ENCODE peak calls at places on chromosomes 4 and X, in five cellular contexts. L is H1, X is HepG2, Y is HCT116, B is GM12878. R is an unnamed sample.

GRCh38 chrX:12554206-12554605 is 237.0 kb upstream of the PRPS2 start:
- DNase-seq in X (no peak), Y (no peak), L (no peak), B (no peak), R (no peak)

GRCh38 chr4:10656988-10657387 is 27.6 kb downstream of the CLNK start:
- DNase-seq in X (no peak), Y (peak), B (no peak), L (no peak), R (no peak)

GRCh38 chr4:42617030-42617429 is 39.9 kb downstream of the ATP8A1 start:
- DNase-seq in B (no peak), Y (no peak), L (no peak), X (no peak), R (no peak)

GRCh38 chrX:69503835-69504625 is at the start of gene NALF2:
- DNase-seq in Y (peak), L (no peak), X (peak), B (no peak), R (peak)

GRCh38 chr4:142336251-142336934 is 509.7 kb downstream of the INPP4B start:
- DNase-seq in L (no peak), X (no peak), Y (no peak), B (no peak), R (no peak)

GRCh38 chr4:105601406-105601805 is 49.0 kb downstream of the ARHGEF38 start:
- DNase-seq in X (no peak), Y (no peak), B (no peak), L (no peak), R (no peak)

GRCh38 chr4:59608466-59608865 is 1591.7 kb upstream of the ADGRL3 start:
- DNase-seq in X (no peak), B (no peak), Y (no peak), L (no peak), R (no peak)

GRCh38 chr4:150167054-150167453 is 88.8 kb downstream of the DCLK2 start:
- DNase-seq in L (no peak), B (no peak), X (no peak), Y (no peak), R (no peak)

GRCh38 chr4:122796801-122797404 is 29.7 kb upstream of the FGF2 start:
- DNase-seq in X (no peak), L (peak), Y (no peak), B (no peak), R (no peak)

GRCh38 chr4:1175635-1176229 is 3.3 kb upstream of the SPON2 start:
- DNase-seq in X (no peak), B (no peak), Y (no peak), L (no peak), R (no peak)

GRCh38 chr4:56843421-56843899 is 22.0 kb upstream of the SPINK2 start:
- DNase-seq in B (no peak), X (no peak), L (no peak), Y (no peak), R (peak)

GRCh38 chrX:75892749-75893148 is 107.7 kb upstream of the MAGEE2 start:
- DNase-seq in B (no peak), X (no peak), Y (no peak), L (no peak), R (no peak)

GRCh38 chr4:79609853-79610252 is 201.8 kb upstream of the GK2 start:
- DNase-seq in Y (no peak), L (no peak), B (no peak), X (no peak), R (no peak)

GRCh38 chr4:181971411-181971810 is 271.8 kb upstream of the TENM3 start:
- DNase-seq in B (no peak), Y (no peak), X (no peak), L (no peak), R (no peak)

GRCh38 chr4:41418444-41418843 is 119.5 kb upstream of the LIMCH1 start:
- DNase-seq in B (no peak), X (no peak), L (no peak), Y (no peak), R (peak)
- TF ChIP-seq JUND in B (no peak), X (no peak), L (no peak), Y (no peak), R (no peak)

GRCh38 chrX:34063616-34064015 is 68.5 kb downstream of the FAM47A start:
- DNase-seq in Y (no peak), X (no peak), L (no peak), B (no peak), R (no peak)
- TF ChIP-seq JUND in Y (no peak), X (no peak), L (no peak), B (no peak), R (no peak)

GRCh38 chr4:7546152-7546808 is 111.5 kb upstream of the PSAPL1 start:
- DNase-seq in X (no peak), L (no peak), B (no peak), Y (no peak), R (no peak)
- TF ChIP-seq JUND in X (no peak), L (no peak), B (no peak), Y (no peak), R (no peak)

DNA sequence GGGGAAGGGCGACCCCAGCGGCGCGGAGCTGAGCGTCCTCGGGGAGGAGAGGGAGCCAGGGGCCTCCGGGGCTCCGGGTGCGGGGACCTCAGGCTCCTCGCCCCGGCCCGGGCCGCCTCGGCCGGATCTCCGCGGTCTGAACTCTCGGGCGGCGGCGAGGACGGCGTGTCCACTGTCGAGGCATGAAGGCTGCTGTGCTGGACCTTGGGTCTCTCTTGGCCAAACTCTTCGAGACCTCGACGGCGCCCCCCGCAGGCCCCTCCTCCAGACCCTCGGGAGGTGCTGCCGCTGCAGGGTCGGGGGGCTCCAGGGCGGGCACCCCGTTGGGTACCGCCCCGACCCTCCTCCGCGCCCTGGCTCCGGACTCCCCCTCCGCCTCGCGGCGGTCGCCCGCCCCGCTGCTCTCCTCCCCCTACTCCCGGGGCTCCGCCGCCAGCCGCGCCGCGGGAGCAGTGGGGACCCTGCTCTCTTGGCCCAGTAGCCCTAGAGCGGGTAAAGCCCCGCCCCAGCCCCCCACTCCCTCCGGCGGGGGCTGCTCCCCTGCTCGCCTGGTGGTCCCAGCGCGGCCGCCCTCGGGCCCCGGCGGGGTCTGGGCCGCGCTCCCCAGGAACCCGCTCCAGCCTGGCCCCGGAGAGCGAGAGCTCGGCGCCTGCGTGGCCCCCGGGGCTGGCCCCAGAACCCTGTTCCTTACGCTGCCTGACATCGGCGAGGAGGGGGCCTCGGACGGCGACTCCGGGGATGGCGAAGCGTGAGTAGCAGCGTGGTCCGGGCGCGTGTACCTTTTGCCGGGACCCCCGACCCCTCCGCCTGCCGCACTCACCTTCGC is 604 bp downstream of the FAM149A start:
- DNase-seq in Y (no peak), X (no peak), L (no peak), B (no peak), R (peak)
- TF ChIP-seq JUND in Y (no peak), X (no peak), L (no peak), B (no peak), R (no peak)

DNA sequence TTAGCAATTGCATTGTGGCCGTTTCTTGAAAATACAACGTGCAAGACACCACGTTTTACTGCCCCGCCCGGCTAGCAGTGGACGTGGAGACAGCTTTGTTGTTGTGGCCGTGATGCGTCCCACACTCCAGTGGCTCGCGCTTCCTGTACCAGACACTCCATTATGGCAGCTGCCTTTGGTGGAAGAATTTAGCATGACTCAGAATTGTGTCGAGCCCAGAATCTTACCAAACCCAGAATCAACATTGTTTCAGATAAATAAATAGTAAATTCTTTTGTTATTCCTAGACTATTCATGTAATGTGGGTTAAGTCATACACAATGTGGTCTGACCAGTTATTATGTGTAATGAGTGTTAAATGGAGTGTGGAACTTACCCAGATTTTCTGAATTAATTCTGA is 25.3 kb upstream of the S100P start:
- DNase-seq in L (no peak), Y (no peak), X (no peak), B (no peak), R (no peak)
- TF ChIP-seq JUND in L (no peak), Y (no peak), X (no peak), B (no peak), R (no peak)

GRCh38 chrX:349702-350101 is 31.1 kb upstream of the GTPBP6 start:
- DNase-seq in X (no peak), Y (no peak), B (no peak), L (no peak), R (no peak)
- TF ChIP-seq JUND in X (no peak), Y (no peak), B (no peak), L (no peak), R (no peak)

GRCh38 chr4:8319061-8319460 is 49.5 kb downstream of the HTRA3 start:
- DNase-seq in Y (no peak), X (no peak), B (no peak), L (no peak), R (no peak)
- TF ChIP-seq JUND in Y (no peak), X (no peak), B (no peak), L (no peak), R (no peak)

GRCh38 chr4:139050436-139050835 is 34.9 kb downstream of the NOCT start:
- DNase-seq in B (no peak), X (no peak), Y (no peak), L (no peak), R (no peak)
- TF ChIP-seq JUND in B (no peak), X (no peak), Y (no peak), L (no peak), R (no peak)

GRCh38 chr4:175127314-175127713 is 209.2 kb downstream of the ADAM29 start:
- DNase-seq in L (no peak), B (no peak), X (no peak), Y (no peak), R (no peak)
- TF ChIP-seq JUND in L (no peak), B (no peak), X (no peak), Y (no peak), R (no peak)